ENCODE peak calls at places on chromosomes 11 and 22, in four cellular contexts. E is aorta, F is upper lobe of right lung, O is PC-3. L is an unnamed sample.

GRCh38 chr22:35441489-35442100 is 41.7 kb downstream of the MCM5 start:
- DNase-seq in E (no peak), F (no peak), O (no peak), L (no peak)

GRCh38 chr11:126755494-126755893 is 245.1 kb downstream of the KIRREL3 start:
- DNase-seq in E (no peak), F (no peak), O (no peak), L (no peak)

GRCh38 chr11:117146521-117146920 is 2.4 kb downstream of the PAFAH1B2 start:
- DNase-seq in E (no peak), F (no peak), O (no peak), L (no peak)

GRCh38 chr11:125998267-125998666 is 52.4 kb downstream of the VSIG10L2 start:
- DNase-seq in E (no peak), F (no peak), O (no peak), L (no peak)

GRCh38 chr22:30694638-30695350 is at the start of gene OSBP2:
- DNase-seq in E (peak), F (peak), O (peak), L (no peak)

GRCh38 chr11:8040921-8041285 is 40.1 kb upstream of the TUB start:
- DNase-seq in E (no peak), F (no peak), O (no peak), L (no peak)

GRCh38 chr22:19765477-19766234 is 5.1 kb downstream of the TBX1 start:
- DNase-seq in E (peak), F (no peak), O (no peak), L (no peak)

GRCh38 chr11:74672956-74673895 is 58.0 kb downstream of the CHRDL2 start:
- DNase-seq in E (peak), F (no peak), O (peak), L (no peak)

GRCh38 chr22:35335936-35336781 is 36.5 kb downstream of the TOM1 start:
- DNase-seq in E (no peak), F (no peak), O (no peak), L (no peak)

GRCh38 chr22:21632237-21632895 is at the start of gene CCDC116:
- DNase-seq in E (peak), F (peak), O (no peak), L (no peak)

GRCh38 chr11:13221722-13222121 is 55.9 kb upstream of the BMAL1 start:
- DNase-seq in E (no peak), F (no peak), O (no peak), L (no peak)

GRCh38 chr11:44866301-44866700 is 84.4 kb downstream of the TP53I11 start:
- DNase-seq in E (no peak), F (no peak), O (no peak), L (no peak)

GRCh38 chr11:117761993-117762392 is 35.0 kb downstream of the DSCAML1 start:
- DNase-seq in E (no peak), F (no peak), O (no peak), L (no peak)

GRCh38 chr11:13009921-13010736 is 1.0 kb downstream of the RASSF10 start:
- DNase-seq in E (no peak), F (peak), O (no peak), L (no peak)

GRCh38 chr11:18768472-18768901 is 23.1 kb downstream of the PTPN5 start:
- DNase-seq in E (no peak), F (no peak), O (no peak), L (no peak)

GRCh38 chr11:128324531-128325141 is 262.7 kb downstream of the ETS1 start:
- DNase-seq in E (no peak), F (no peak), O (no peak), L (no peak)

GRCh38 chr11:111360150-111361043 is 18.7 kb downstream of the POU2AF1 start:
- DNase-seq in E (no peak), F (no peak), O (no peak), L (no peak)

GRCh38 chr22:49571326-49571725 is 256.3 kb downstream of the BRD1 start:
- DNase-seq in E (no peak), F (no peak), O (no peak), L (no peak)

GRCh38 chr11:71977743-71978418 is 20.8 kb upstream of the IL18BP start:
- DNase-seq in E (peak), F (no peak), O (peak), L (no peak)

GRCh38 chr11:108561535-108561991 is 32.0 kb downstream of the EXPH5 start:
- DNase-seq in E (no peak), F (no peak), O (peak), L (no peak)

GRCh38 chr11:108559340-108559739 is 34.2 kb downstream of the EXPH5 start:
- DNase-seq in E (no peak), F (no peak), O (no peak), L (no peak)

GRCh38 chr11:108559904-108560303 is 33.7 kb downstream of the EXPH5 start:
- DNase-seq in E (no peak), F (no peak), O (no peak), L (no peak)

GRCh38 chr11:108565653-108566052 is 27.9 kb downstream of the EXPH5 start:
- DNase-seq in E (no peak), F (no peak), O (no peak), L (no peak)

GRCh38 chr11:108562746-108563581 is 30.6 kb downstream of the EXPH5 start:
- DNase-seq in E (no peak), F (no peak), O (peak), L (no peak)
- H3K27ac ChIP-seq in E (no peak), F (no peak), O (no peak), L (no peak)

GRCh38 chr11:116096596-116096995 is 592.4 kb upstream of the CADM1 start:
- DNase-seq in E (no peak), F (no peak), O (no peak), L (no peak)
- H3K27ac ChIP-seq in E (no peak), F (no peak), O (no peak), L (no peak)

GRCh38 chr11:122422707-122423106 is 232.8 kb upstream of the UBASH3B start:
- DNase-seq in E (no peak), F (no peak), O (peak), L (no peak)

GRCh38 chr11:122424636-122425035 is 230.9 kb upstream of the UBASH3B start:
- DNase-seq in E (no peak), F (no peak), O (no peak), L (no peak)

GRCh38 chr11:122423283-122423682 is 232.2 kb upstream of the UBASH3B start:
- DNase-seq in E (no peak), F (no peak), O (no peak), L (no peak)

GRCh38 chr11:122423886-122424285 is 231.6 kb upstream of the UBASH3B start:
- DNase-seq in E (no peak), F (no peak), O (no peak), L (no peak)

DNA sequence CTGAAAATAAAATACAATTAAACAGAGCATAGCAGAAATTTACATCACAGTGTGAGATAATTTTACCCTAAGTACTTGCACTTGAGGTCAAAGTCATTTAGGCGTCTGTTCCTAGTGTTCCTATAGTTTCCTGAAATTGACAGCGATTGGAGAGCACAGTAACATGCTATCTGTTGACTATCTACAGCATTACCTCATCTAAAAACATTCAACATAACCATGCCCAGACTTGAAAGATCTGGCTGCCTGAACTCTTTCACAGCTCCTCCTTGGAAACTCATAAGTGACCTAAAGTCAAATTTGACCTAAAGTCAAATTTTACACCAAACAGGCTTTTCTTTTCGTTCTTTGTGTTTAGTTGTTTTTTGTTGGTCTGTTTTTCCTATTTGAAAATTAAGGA is 233.8 kb upstream of the UBASH3B start:
- DNase-seq in E (no peak), F (no peak), O (no peak), L (no peak)
- H3K27ac ChIP-seq in E (no peak), F (no peak), O (peak), L (no peak)

GRCh38 chr22:37807410-37808293 is at the start of gene GCAT:
- DNase-seq in E (peak), F (peak), O (peak), L (peak)
- H3K27ac ChIP-seq in E (peak), F (no peak), O (peak), L (peak)

GRCh38 chr22:23146842-23147205 is 1.5 kb downstream of the RAB36 start:
- DNase-seq in E (no peak), F (no peak), O (no peak), L (no peak)
- H3K27ac ChIP-seq in E (no peak), F (peak), O (no peak), L (no peak)

GRCh38 chr11:121463689-121464335 is 11.0 kb upstream of the SORL1-AS1 start:
- DNase-seq in E (no peak), F (no peak), O (peak), L (no peak)

GRCh38 chr11:121461843-121462242 is 9.1 kb upstream of the SORL1-AS1 start:
- DNase-seq in E (no peak), F (no peak), O (no peak), L (no peak)

GRCh38 chr11:121459413-121460041 is 6.8 kb upstream of the SORL1-AS1 start:
- DNase-seq in E (no peak), F (no peak), O (no peak), L (no peak)

GRCh38 chr11:121458551-121458950 is 5.8 kb upstream of the SORL1-AS1 start:
- DNase-seq in E (no peak), F (no peak), O (no peak), L (no peak)

DNA sequence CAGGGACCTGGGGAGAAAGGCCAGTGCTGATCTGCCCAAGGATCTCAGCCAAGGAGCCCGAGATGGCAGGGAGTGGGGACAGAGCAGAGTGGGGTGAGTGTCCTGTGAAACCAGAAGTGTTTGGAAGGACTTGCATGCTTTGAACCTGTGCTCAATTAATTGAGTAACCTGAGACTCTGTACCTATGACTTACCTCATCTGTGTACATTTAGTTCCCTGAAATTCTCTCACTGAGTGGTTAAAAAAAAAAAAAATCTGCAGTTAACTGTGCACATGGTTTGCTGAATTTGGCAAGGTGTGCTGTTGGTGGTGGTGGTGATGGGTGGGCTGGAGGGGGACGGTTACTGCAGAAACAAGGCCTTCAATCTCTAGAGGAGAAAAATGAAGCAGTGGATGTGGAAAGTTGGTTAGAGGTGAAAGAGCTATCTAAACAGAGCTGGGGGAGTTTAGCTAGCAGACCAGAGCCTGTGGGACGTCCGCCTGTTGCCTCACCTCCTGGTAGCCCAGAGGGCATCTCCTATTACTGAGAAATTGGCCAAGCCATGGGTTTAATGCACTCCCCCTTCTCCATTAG is 8.3 kb upstream of the SORL1-AS1 start:
- DNase-seq in E (no peak), F (no peak), O (peak), L (no peak)
- H3K27ac ChIP-seq in E (no peak), F (peak), O (peak), L (no peak)

DNA sequence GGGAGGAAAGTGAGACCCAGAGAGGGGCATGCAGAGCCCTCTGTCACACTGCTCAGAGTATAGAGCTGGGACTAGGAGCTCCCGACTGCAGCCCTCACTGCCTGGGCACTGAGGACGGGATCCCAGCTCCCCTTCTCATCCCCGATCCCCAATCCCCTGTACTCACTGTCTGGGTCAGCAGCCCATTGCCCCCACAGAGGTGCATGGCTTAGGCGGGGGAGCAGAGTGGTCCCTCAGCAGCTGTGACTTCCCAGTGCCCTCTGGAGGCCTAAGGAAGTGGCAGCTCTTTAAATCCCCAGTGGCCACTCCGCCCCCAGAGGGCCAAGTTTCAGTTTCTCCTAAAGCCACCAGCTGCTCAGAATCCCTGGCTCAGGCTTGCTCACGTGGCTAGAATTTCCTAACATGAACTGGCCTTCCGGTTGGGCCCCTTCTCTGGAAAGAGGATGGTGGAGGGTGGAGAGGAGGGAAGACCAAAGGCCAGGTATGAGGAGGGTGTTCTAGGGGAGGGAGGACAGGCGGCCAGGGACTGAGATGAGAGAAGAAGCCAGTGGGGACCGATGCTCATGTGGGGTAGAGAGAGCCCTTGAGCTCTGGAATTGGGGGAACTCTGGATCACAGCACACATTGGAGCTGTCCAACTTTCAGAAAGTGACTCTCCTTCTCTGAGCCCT is at the start of gene BATF2:
- DNase-seq in E (peak), F (peak), O (peak), L (no peak)
- H3K27ac ChIP-seq in E (no peak), F (peak), O (no peak), L (no peak)

DNA sequence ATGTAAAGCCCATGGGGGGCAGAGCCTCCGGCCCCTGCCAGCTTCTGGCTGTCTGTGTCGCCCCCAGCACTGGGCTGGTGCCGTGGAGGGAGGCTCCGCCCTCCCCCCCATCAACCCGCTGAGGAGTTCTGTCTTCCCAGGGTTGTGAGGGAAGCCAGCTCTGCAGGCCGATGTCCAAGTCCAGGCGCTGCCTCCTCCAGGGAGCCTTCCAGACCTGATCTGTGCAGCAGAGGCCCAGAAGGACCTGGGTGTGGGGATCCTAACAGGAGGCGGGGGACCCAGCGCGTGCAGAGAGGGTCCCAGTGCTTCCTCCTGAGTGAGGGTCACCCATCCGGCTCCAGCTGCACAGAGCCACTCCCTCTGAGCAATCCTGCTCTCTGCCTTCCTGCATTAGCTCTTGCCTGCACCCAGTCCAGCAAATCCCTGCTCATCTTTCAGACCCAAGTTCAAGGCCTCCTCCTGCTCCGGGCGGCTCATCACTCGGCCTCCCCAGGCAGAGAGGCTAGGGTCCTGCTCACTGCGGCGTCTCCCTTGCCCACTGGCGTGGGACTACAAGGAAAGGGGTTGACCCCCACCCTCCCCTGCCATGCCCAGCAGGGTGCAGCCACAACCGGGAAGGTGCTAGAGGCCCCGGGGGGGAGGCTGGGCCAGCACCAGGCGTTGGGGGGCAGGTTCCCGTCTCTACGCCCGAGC is 16.5 kb downstream of the PRR33 start:
- DNase-seq in E (peak), F (no peak), O (no peak), L (no peak)
- H3K27ac ChIP-seq in E (no peak), F (no peak), O (no peak), L (no peak)

DNA sequence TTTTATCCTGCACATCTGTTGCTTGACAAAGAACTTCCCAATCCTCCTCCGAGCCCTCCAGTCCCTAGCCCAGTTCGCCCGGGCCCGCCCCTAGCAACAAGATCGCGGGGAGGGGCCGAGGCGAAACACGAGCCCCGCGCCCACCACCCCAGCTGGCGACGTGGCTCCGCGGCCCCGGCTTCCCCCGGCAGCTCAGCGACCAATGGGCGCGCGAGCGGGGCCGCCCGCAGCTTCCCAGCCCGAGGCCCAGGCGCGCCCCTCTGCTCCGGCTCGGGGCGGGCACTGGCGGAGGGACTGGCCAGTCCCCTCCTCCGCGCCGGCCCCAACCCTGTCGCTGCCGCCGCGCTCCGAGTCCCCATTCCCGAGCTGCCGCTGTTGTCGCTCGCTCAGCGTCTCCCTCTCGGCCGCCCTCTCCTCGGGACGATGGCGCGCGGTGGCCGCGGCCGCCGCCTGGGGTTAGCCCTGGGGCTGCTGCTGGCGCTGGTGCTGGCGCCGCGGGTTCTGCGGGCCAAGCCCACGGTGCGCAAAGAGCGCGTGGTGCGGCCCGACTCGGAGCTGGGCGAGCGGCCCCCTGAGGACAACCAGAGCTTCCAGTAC is at the start of gene RCN1:
- DNase-seq in E (peak), F (peak), O (peak), L (no peak)
- H3K27ac ChIP-seq in E (no peak), F (peak), O (peak), L (peak)

L was measured in epithelial cell of prostate.